ENCODE peak calls at places on chromosomes 6 and 20, in eight cellular contexts. F, N, C, I, H, X, J and K are unnamed samples.

GRCh38 chr20:12594410-12595130 is 414.2 kb upstream of the SPTLC3 start:
- DNase-seq in C (no peak), J (no peak), H (no peak), I (no peak), F (no peak), N (no peak), X (no peak), K (no peak)

GRCh38 chr6:109117346-109118035 is 22.2 kb downstream of the CEP57L1 start:
- DNase-seq in I (no peak), H (no peak), J (no peak), X (no peak), C (no peak), F (no peak), N (no peak), K (no peak)

GRCh38 chr20:47227576-47227975 is 128.9 kb downstream of the ZMYND8 start:
- DNase-seq in C (no peak), N (no peak), H (no peak), F (no peak), X (no peak), I (no peak), J (no peak), K (no peak)

GRCh38 chr6:157424491-157425020 is 43.6 kb downstream of the ZDHHC14 start:
- DNase-seq in F (no peak), I (no peak), H (no peak), N (no peak), X (no peak), C (no peak), J (no peak), K (peak)

GRCh38 chr6:7085911-7086310 is 21.9 kb upstream of the RREB1 start:
- DNase-seq in H (peak), F (no peak), X (peak), N (no peak), I (no peak), C (no peak), J (peak), K (peak)

GRCh38 chr6:105642708-105643107 is 239.8 kb upstream of the PREP start:
- DNase-seq in N (no peak), I (no peak), J (no peak), C (no peak), H (no peak), X (no peak), F (no peak), K (no peak)

GRCh38 chr6:11943060-11943459 is 69.1 kb upstream of the HIVEP1 start:
- DNase-seq in H (no peak), N (no peak), C (no peak), F (no peak), I (no peak), J (no peak), X (no peak), K (no peak)

GRCh38 chr6:31401403-31401802 is 2.0 kb upstream of the MICA start:
- DNase-seq in X (peak), C (no peak), N (peak), J (peak), F (no peak), H (no peak), I (no peak), K (no peak)